ENCODE peak calls at places on chromosomes 16 and 17, in nine cellular contexts. One of them, this sample, is unnamed.

GRCh38 chr16:56345406-56346050 is 79.8 kb downstream of the AMFR start:
- DNase-seq in RWPE1: no peak
- DNase-seq in stimulated activated CD4-positive, alpha-beta T cell treated with anti-CD3 and anti-CD28 coated beads, Interleukin-4, amount 100 ng/mL, for 48 hours: no peak
- DNase-seq in GM23248: no peak
- DNase-seq in substantia nigra: no peak
- DNase-seq in NCI-H82: no peak
- DNase-seq in esophagus squamous epithelium: no peak
- DNase-seq in neural progenitor cell: no peak
- DNase-seq in activated T-cell treated with anti-CD3 and anti-CD28 coated beads, Interleukin-2, amount 50 U/mL, for 72 hours: no peak
- DNase-seq in this sample: no peak

GRCh38 chr16:75188832-75189477 is 18.0 kb downstream of the CTRB2 start:
- DNase-seq in NCI-H82: no peak
- DNase-seq in neural progenitor cell: no peak
- DNase-seq in activated T-cell treated with anti-CD3 and anti-CD28 coated beads, Interleukin-2, amount 50 U/mL, for 72 hours: no peak
- DNase-seq in RWPE1: peak
- DNase-seq in stimulated activated CD4-positive, alpha-beta T cell treated with anti-CD3 and anti-CD28 coated beads, Interleukin-4, amount 100 ng/mL, for 48 hours: no peak
- DNase-seq in substantia nigra: no peak
- DNase-seq in esophagus squamous epithelium: no peak
- DNase-seq in GM23248: no peak
- DNase-seq in this sample: no peak

GRCh38 chr16:25747160-25747758 is 55.5 kb downstream of the HS3ST4 start:
- DNase-seq in activated T-cell treated with anti-CD3 and anti-CD28 coated beads, Interleukin-2, amount 50 U/mL, for 72 hours: no peak
- DNase-seq in RWPE1: no peak
- DNase-seq in substantia nigra: no peak
- DNase-seq in stimulated activated CD4-positive, alpha-beta T cell treated with anti-CD3 and anti-CD28 coated beads, Interleukin-4, amount 100 ng/mL, for 48 hours: no peak
- DNase-seq in NCI-H82: no peak
- DNase-seq in esophagus squamous epithelium: no peak
- DNase-seq in neural progenitor cell: peak
- DNase-seq in GM23248: peak
- DNase-seq in this sample: no peak

GRCh38 chr16:28297784-28298510 is 5.6 kb downstream of the SBK1 start:
- DNase-seq in NCI-H82: peak
- DNase-seq in GM23248: no peak
- DNase-seq in RWPE1: no peak
- DNase-seq in esophagus squamous epithelium: no peak
- DNase-seq in substantia nigra: no peak
- DNase-seq in neural progenitor cell: no peak
- DNase-seq in stimulated activated CD4-positive, alpha-beta T cell treated with anti-CD3 and anti-CD28 coated beads, Interleukin-4, amount 100 ng/mL, for 48 hours: no peak
- DNase-seq in activated T-cell treated with anti-CD3 and anti-CD28 coated beads, Interleukin-2, amount 50 U/mL, for 72 hours: no peak
- DNase-seq in this sample: no peak

GRCh38 chr16:23270654-23271053 is 31.4 kb upstream of the SCNN1B start:
- DNase-seq in RWPE1: no peak
- DNase-seq in neural progenitor cell: no peak
- DNase-seq in GM23248: no peak
- DNase-seq in NCI-H82: no peak
- DNase-seq in substantia nigra: no peak
- DNase-seq in esophagus squamous epithelium: no peak
- DNase-seq in activated T-cell treated with anti-CD3 and anti-CD28 coated beads, Interleukin-2, amount 50 U/mL, for 72 hours: no peak
- DNase-seq in stimulated activated CD4-positive, alpha-beta T cell treated with anti-CD3 and anti-CD28 coated beads, Interleukin-4, amount 100 ng/mL, for 48 hours: no peak
- DNase-seq in this sample: no peak

GRCh38 chr17:14352139-14352538 is 51.3 kb downstream of the HS3ST3B1 start:
- DNase-seq in substantia nigra: no peak
- DNase-seq in stimulated activated CD4-positive, alpha-beta T cell treated with anti-CD3 and anti-CD28 coated beads, Interleukin-4, amount 100 ng/mL, for 48 hours: no peak
- DNase-seq in NCI-H82: peak
- DNase-seq in activated T-cell treated with anti-CD3 and anti-CD28 coated beads, Interleukin-2, amount 50 U/mL, for 72 hours: no peak
- DNase-seq in RWPE1: no peak
- DNase-seq in neural progenitor cell: no peak
- DNase-seq in GM23248: no peak
- DNase-seq in esophagus squamous epithelium: no peak
- DNase-seq in this sample: no peak

GRCh38 chr17:27545562-27546229 is 85.3 kb upstream of the LGALS9 start:
- DNase-seq in RWPE1: no peak
- DNase-seq in stimulated activated CD4-positive, alpha-beta T cell treated with anti-CD3 and anti-CD28 coated beads, Interleukin-4, amount 100 ng/mL, for 48 hours: no peak
- DNase-seq in GM23248: no peak
- DNase-seq in esophagus squamous epithelium: no peak
- DNase-seq in NCI-H82: peak
- DNase-seq in neural progenitor cell: no peak
- DNase-seq in activated T-cell treated with anti-CD3 and anti-CD28 coated beads, Interleukin-2, amount 50 U/mL, for 72 hours: no peak
- DNase-seq in substantia nigra: no peak
- DNase-seq in this sample: no peak

GRCh38 chr16:61323456-61323855 is 712.8 kb downstream of the CDH8 start:
- DNase-seq in NCI-H82: no peak
- DNase-seq in esophagus squamous epithelium: no peak
- DNase-seq in neural progenitor cell: no peak
- DNase-seq in activated T-cell treated with anti-CD3 and anti-CD28 coated beads, Interleukin-2, amount 50 U/mL, for 72 hours: no peak
- DNase-seq in substantia nigra: no peak
- DNase-seq in RWPE1: peak
- DNase-seq in GM23248: no peak
- DNase-seq in stimulated activated CD4-positive, alpha-beta T cell treated with anti-CD3 and anti-CD28 coated beads, Interleukin-4, amount 100 ng/mL, for 48 hours: no peak
- DNase-seq in this sample: no peak

GRCh38 chr16:17476414-17477259 is 5.9 kb upstream of the XYLT1 start:
- DNase-seq in activated T-cell treated with anti-CD3 and anti-CD28 coated beads, Interleukin-2, amount 50 U/mL, for 72 hours: peak
- DNase-seq in substantia nigra: no peak
- DNase-seq in NCI-H82: peak
- DNase-seq in stimulated activated CD4-positive, alpha-beta T cell treated with anti-CD3 and anti-CD28 coated beads, Interleukin-4, amount 100 ng/mL, for 48 hours: no peak
- DNase-seq in neural progenitor cell: peak
- DNase-seq in esophagus squamous epithelium: no peak
- DNase-seq in GM23248: peak
- DNase-seq in RWPE1: peak
- DNase-seq in this sample: peak

GRCh38 chr17:52026075-52026474 is 132.4 kb downstream of the CA10 start:
- DNase-seq in stimulated activated CD4-positive, alpha-beta T cell treated with anti-CD3 and anti-CD28 coated beads, Interleukin-4, amount 100 ng/mL, for 48 hours: no peak
- DNase-seq in substantia nigra: no peak
- DNase-seq in RWPE1: no peak
- DNase-seq in esophagus squamous epithelium: no peak
- DNase-seq in activated T-cell treated with anti-CD3 and anti-CD28 coated beads, Interleukin-2, amount 50 U/mL, for 72 hours: no peak
- DNase-seq in GM23248: no peak
- DNase-seq in NCI-H82: no peak
- DNase-seq in neural progenitor cell: no peak
- DNase-seq in this sample: no peak

GRCh38 chr17:58932956-58933355 is 173.7 kb downstream of the TRIM37 start:
- DNase-seq in RWPE1: no peak
- DNase-seq in activated T-cell treated with anti-CD3 and anti-CD28 coated beads, Interleukin-2, amount 50 U/mL, for 72 hours: no peak
- DNase-seq in NCI-H82: no peak
- DNase-seq in esophagus squamous epithelium: no peak
- DNase-seq in GM23248: no peak
- DNase-seq in stimulated activated CD4-positive, alpha-beta T cell treated with anti-CD3 and anti-CD28 coated beads, Interleukin-4, amount 100 ng/mL, for 48 hours: no peak
- DNase-seq in substantia nigra: no peak
- DNase-seq in neural progenitor cell: no peak
- DNase-seq in this sample: no peak